ENCODE peak calls at places on chromosomes 4 and X, in ten cellular contexts. K is CD4-positive, CD25-positive, alpha-beta regulatory T cell; I is non-pigmented ciliary epithelial cell; S is AG04450; P is C1 segment of cervical spinal cord; N is iris pigment epithelial cell; X is foreskin fibroblast; Z is endodermal cell; T is GM12892; L is left lung. Y is an unnamed sample.

GRCh38 chr4:159051245-159052071 is 51.4 kb upstream of the RAPGEF2 start:
- DNase-seq in K (no peak), I (no peak), S (no peak), P (no peak), N (no peak), X (no peak), Z (no peak), T (peak), L (no peak), Y (no peak)

GRCh38 chr4:22987861-22988260 is 295.1 kb downstream of the GBA3 start:
- DNase-seq in K (no peak), I (peak), S (no peak), P (peak), N (peak), X (peak), Z (no peak), T (no peak), L (no peak), Y (peak)

GRCh38 chr4:6263541-6264540 is 5.8 kb upstream of the WFS1 start:
- DNase-seq in K (no peak), I (no peak), S (no peak), P (no peak), N (peak), X (peak), Z (peak), T (no peak), L (no peak), Y (no peak)

GRCh38 chr4:42643685-42644084 is 13.2 kb downstream of the ATP8A1 start:
- DNase-seq in K (no peak), I (no peak), S (no peak), P (no peak), N (no peak), X (no peak), Z (no peak), T (no peak), L (no peak), Y (no peak)

GRCh38 chr4:122826596-122827257 is at the start of gene FGF2:
- DNase-seq in K (no peak), I (no peak), S (no peak), P (peak), N (peak), X (peak), Z (peak), T (peak), L (peak), Y (no peak)

GRCh38 chr4:37517326-37517725 is 168.8 kb downstream of the RELL1 start:
- DNase-seq in K (no peak), I (no peak), S (no peak), P (no peak), N (no peak), X (no peak), Z (no peak), T (no peak), L (no peak), Y (no peak)

GRCh38 chr4:128979934-128980333 is 113.4 kb downstream of the SCLT1 start:
- DNase-seq in K (no peak), I (peak), S (peak), P (no peak), N (peak), X (peak), Z (no peak), T (no peak), L (no peak), Y (peak)

GRCh38 chrX:30918480-30918879 is 29.4 kb upstream of the TAB3 start:
- DNase-seq in K (no peak), I (no peak), S (no peak), P (no peak), N (no peak), X (no peak), Z (no peak), T (no peak), L (no peak), Y (no peak)

GRCh38 chrX:81206471-81206870 is 4.6 kb downstream of the SH3BGRL start:
- DNase-seq in K (no peak), I (no peak), S (no peak), P (no peak), N (no peak), X (no peak), Z (no peak), T (no peak), L (no peak), Y (no peak)

GRCh38 chr4:73067971-73068394 is 1.5 kb downstream of the COX18 start:
- DNase-seq in K (no peak), I (no peak), S (no peak), P (no peak), N (peak), X (no peak), Z (no peak), T (no peak), L (no peak), Y (no peak)

GRCh38 chr4:111991163-111991562 is 154.1 kb upstream of the FAM241A start:
- DNase-seq in K (no peak), I (no peak), S (no peak), P (no peak), N (no peak), X (no peak), Z (no peak), T (peak), L (no peak), Y (no peak)

GRCh38 chr4:6962211-6963041 is 52.8 kb downstream of the TBC1D14 start:
- DNase-seq in K (no peak), I (no peak), S (no peak), P (peak), N (no peak), X (no peak), Z (no peak), T (no peak), L (no peak), Y (no peak)

GRCh38 chr4:184756399-184756798 is 22.5 kb upstream of the CENPU start:
- DNase-seq in K (no peak), I (no peak), S (no peak), P (no peak), N (peak), X (peak), Z (no peak), T (no peak), L (no peak), Y (no peak)

GRCh38 chr4:153729901-153730300 is 29.9 kb downstream of the RNF175 start:
- DNase-seq in K (no peak), I (no peak), S (no peak), P (no peak), N (no peak), X (no peak), Z (peak), T (no peak), L (no peak), Y (no peak)

GRCh38 chr4:99723555-99724450 is 66.2 kb upstream of the C4orf54 start:
- DNase-seq in K (no peak), I (peak), S (peak), P (peak), N (peak), X (peak), Z (no peak), T (no peak), L (peak), Y (peak)

GRCh38 chr4:158051401-158052235 is 121.2 kb downstream of the GASK1B start:
- DNase-seq in K (no peak), I (peak), S (peak), P (no peak), N (peak), X (peak), Z (no peak), T (no peak), L (no peak), Y (peak)

GRCh38 chr4:71009796-71010588 is 16.5 kb downstream of the DCK start:
- DNase-seq in K (no peak), I (no peak), S (no peak), P (no peak), N (peak), X (no peak), Z (no peak), T (no peak), L (no peak), Y (no peak)

GRCh38 chrX:43720082-43720481 is 64.0 kb downstream of the MAOA start:
- DNase-seq in K (no peak), I (no peak), S (no peak), P (no peak), N (no peak), X (no peak), Z (no peak), T (no peak), L (no peak), Y (no peak)

Y was measured in BJ.